ENCODE peak calls at places on chromosomes 13 and 19, in seven cellular contexts. I is left lung, Y is psoas muscle, V is tibial nerve, C is AG04449, H is mucosa of descending colon, U is GM12865. A is an unnamed sample.

GRCh38 chr19:29263305-29264080 is 50.5 kb upstream of the UQCRFS1 start:
- DNase-seq in V (peak; percentile 55), U (peak; percentile 49), Y (peak; percentile 66), I (no peak), C (no peak), H (peak; percentile 53), A (no peak)

GRCh38 chr13:30796132-30796832 is 60.9 kb downstream of the ALOX5AP start:
- DNase-seq in Y (no peak), U (peak; percentile 37), H (no peak), V (no peak), C (no peak), I (no peak), A (no peak)

GRCh38 chr13:48862572-48862971 is 113.1 kb upstream of the FNDC3A start:
- DNase-seq in V (peak; percentile 63), U (no peak), H (no peak), Y (no peak), C (no peak), I (no peak), A (no peak)

GRCh38 chr13:94968040-94968756 is 255.9 kb upstream of the SOX21 start:
- DNase-seq in H (no peak), Y (no peak), V (no peak), C (no peak), I (no peak), U (no peak), A (no peak)

GRCh38 chr13:33377825-33378224 is 92.3 kb upstream of the STARD13 start:
- DNase-seq in V (no peak), I (no peak), U (no peak), Y (no peak), H (no peak), C (no peak), A (no peak)

GRCh38 chr19:14786421-14786851 is 8.1 kb upstream of the ADGRE2 start:
- DNase-seq in V (no peak), Y (peak; percentile 56), H (peak; percentile 41), I (peak; percentile 43), U (peak; percentile 38), C (no peak), A (peak; percentile 51)

GRCh38 chr19:2532252-2533071 is 56.5 kb downstream of the GADD45B start:
- DNase-seq in U (no peak), I (no peak), Y (no peak), H (no peak), V (no peak), C (peak; percentile 80), A (no peak)

GRCh38 chr13:47294691-47295090 is 397.8 kb upstream of the HTR2A start:
- DNase-seq in H (no peak), I (no peak), Y (no peak), C (no peak), U (no peak), V (no peak), A (no peak)

GRCh38 chr19:29239220-29239776 is 26.3 kb upstream of the UQCRFS1 start:
- DNase-seq in V (no peak), U (peak; percentile 21), I (no peak), Y (no peak), C (no peak), H (no peak), A (no peak)

GRCh38 chr19:38158730-38159129 is 65.3 kb downstream of the DPF1 start:
- DNase-seq in U (no peak), I (no peak), H (no peak), Y (no peak), C (no peak), V (no peak), A (no peak)

GRCh38 chr19:47109541-47110375 is 3.8 kb downstream of the ZC3H4 start:
- DNase-seq in Y (no peak), C (no peak), H (no peak), U (peak; percentile 84), V (no peak), I (no peak), A (no peak)

GRCh38 chr13:25971077-25971476 is 80.7 kb downstream of the SHISA2 start:
- DNase-seq in Y (no peak), I (no peak), U (no peak), C (no peak), V (no peak), H (no peak), A (no peak)

GRCh38 chr19:45508931-45509691 is 1.8 kb downstream of the VASP start:
- DNase-seq in Y (peak; percentile 84), V (peak; percentile 61), U (peak; percentile 93), C (no peak), H (peak; percentile 88), I (peak; percentile 79), A (peak; percentile 84)

GRCh38 chr19:28505134-28505533 is 707.8 kb downstream of the UQCRFS1 start:
- DNase-seq in Y (no peak), H (no peak), C (no peak), U (no peak), I (no peak), V (no peak), A (no peak)

GRCh38 chr13:73089216-73089615 is 30.4 kb downstream of the KLF5 start:
- DNase-seq in I (no peak), U (no peak), Y (no peak), V (no peak), H (no peak), C (no peak), A (no peak)

GRCh38 chr13:43953370-43953769 is 73.7 kb downstream of the LACC1 start:
- DNase-seq in V (no peak), I (no peak), Y (no peak), H (no peak), U (no peak), C (no peak), A (no peak)

GRCh38 chr13:67859904-67860303 is 629.8 kb upstream of the PCDH9 start:
- DNase-seq in I (no peak), C (no peak), H (no peak), V (no peak), Y (no peak), U (no peak), A (no peak)

DNA sequence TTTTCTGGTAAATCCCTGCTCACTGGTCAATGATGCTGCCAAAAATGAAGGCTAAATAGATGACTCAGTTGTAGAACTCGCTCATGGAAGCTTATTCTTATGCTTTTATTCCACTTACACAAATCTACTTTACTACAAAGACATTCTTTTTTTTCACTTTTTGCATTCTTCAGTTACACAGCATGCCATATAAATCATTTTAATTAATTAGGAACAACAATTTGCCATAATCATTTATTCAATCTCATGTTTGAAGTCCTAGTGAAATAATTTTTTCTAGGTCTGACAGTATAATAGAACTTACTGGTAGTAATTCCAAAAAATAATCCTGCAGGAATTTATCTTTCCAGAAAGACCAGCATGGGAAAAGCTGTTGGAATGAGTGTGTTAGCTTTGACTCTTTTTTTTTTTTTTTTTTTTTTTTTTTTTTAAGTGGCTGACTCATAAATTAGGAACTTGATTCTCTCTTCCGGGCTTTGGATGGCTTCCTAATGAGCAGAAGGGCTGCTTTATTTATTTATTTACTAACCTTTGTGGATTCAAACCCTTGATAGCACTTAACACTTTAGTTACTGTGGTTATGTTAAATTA is 256.7 kb downstream of the SPRY2 start:
- DNase-seq in H (no peak), U (no peak), C (peak; percentile 91), V (no peak), Y (no peak), I (no peak), A (no peak)
- H3K4me3 ChIP-seq in H (no peak overlapping the region), U (no peak overlapping the region), C (no peak overlapping the region), V (no peak overlapping the region), Y (no peak overlapping the region), I (no peak overlapping the region), A (peak overlapping the region; percentile 8)

GRCh38 chr19:1491849-1492170 is 829 bp downstream of the REEP6 start:
- DNase-seq in C (no peak), U (no peak), V (no peak), H (peak; percentile 36), I (no peak), Y (no peak), A (no peak)
- H3K4me3 ChIP-seq in C (no peak overlapping the region), U (no peak overlapping the region), V (no peak overlapping the region), H (no peak overlapping the region), I (no peak overlapping the region), Y (peak overlapping the region; percentile 62), A (no peak overlapping the region)

GRCh38 chr19:34265221-34265650 is 10.9 kb downstream of the GARRE1 start:
- DNase-seq in Y (no peak), H (no peak), C (no peak), V (no peak), U (no peak), I (no peak), A (no peak)
- H3K4me3 ChIP-seq in Y (peak overlapping the region; percentile 48), H (no peak overlapping the region), C (no peak overlapping the region), V (no peak overlapping the region), U (no peak overlapping the region), I (peak overlapping the region; percentile 27), A (peak overlapping the region; percentile 22)

GRCh38 chr19:49679832-49680472 is 2.9 kb downstream of the PRMT1 start:
- DNase-seq in V (no peak), U (no peak), C (no peak), I (no peak), H (no peak), Y (no peak), A (no peak)
- H3K4me3 ChIP-seq in V (no peak overlapping the region), U (peak overlapping the region; percentile 35), C (no peak overlapping the region), I (no peak overlapping the region), H (no peak overlapping the region), Y (peak overlapping the region; percentile 95), A (peak overlapping the region; percentile 16)

DNA sequence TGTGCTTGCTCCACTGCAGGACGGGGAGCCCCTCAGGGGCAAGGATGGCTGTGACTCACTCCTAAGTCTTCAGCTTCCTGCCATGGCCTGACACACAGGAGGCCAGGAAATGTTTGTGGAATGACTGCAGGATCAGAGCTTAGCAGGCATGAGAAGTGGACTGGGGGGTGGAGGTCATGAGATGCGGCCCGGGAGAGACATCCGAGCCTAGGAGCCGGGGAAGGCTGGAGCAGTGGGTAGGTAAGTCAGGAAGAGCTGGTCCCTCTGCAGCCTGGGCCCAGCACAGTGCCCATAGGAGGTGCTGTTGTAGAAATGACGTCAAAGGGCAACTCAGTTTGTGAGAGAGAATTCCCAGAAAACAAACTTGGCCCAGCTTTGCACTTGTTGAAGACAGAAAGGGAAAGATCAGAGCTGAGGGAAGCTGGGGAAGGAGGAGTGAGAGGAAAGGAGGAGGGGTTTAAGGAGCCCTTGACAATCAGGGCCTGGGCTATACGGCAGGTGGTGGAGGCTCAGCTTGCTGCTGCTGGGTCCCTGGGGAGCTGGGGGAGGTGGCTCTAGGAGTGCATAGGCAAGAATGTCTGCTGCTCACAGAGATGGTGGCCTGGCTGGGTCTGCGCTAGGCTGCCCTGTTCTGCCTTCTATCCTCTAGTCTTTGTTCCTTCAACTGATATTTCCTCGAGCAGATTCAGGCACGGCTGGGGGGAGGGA is 18.5 kb downstream of the POU2F2 start:
- DNase-seq in U (peak; percentile 85), C (peak; percentile 91), I (no peak), V (no peak), Y (peak; percentile 67), H (no peak), A (peak; percentile 49)
- H3K4me3 ChIP-seq in U (peak overlapping the region; percentile 3), C (peak overlapping the region; percentile 10), I (no peak overlapping the region), V (no peak overlapping the region), Y (no peak overlapping the region), H (no peak overlapping the region), A (no peak overlapping the region)

DNA sequence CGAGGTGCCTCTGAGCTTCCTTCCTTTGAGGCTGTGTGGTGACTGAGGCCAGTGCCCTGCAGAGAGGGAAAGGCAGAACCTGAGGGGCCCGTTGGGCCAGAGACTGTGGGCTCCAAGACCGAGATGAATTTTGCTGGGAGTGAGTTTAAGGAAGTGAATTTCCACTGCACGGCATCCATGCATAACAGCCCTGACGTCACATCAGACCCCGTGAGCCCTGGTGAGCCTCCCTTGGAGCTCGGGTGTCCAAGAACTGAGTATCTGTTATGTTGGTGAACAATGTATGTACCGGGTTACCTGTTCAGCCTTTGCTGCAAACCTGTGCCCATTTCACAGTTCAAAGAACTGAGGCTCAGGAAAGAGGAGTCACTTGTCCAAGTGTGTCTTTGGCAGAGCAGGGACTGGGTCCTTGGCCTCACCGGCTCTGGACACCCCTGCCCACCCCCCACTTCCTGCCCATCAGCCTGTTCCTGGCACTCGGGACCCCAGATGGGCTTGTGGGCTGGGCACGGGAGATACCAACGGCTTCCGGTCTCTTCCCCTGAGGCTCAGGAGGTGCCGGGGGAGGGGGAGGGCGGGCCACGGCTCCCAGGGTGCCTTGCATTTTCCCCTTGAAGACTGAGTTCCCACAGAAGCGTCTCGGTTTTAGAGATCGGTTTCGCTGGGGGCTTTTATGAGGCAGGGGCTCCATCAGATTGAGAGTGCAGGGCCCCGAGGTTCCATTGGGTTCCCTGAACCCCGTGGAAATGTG is 33.7 kb downstream of the NFILZ start:
- DNase-seq in H (no peak), I (no peak), U (peak; percentile 25), Y (no peak), V (no peak), C (no peak), A (no peak)
- H3K4me3 ChIP-seq in H (no peak overlapping the region), I (no peak overlapping the region), U (no peak overlapping the region), Y (no peak overlapping the region), V (no peak overlapping the region), C (no peak overlapping the region), A (no peak overlapping the region)

A was measured in tibial artery.